ENCODE peak calls at places on chromosomes 12 and 14, in eight cellular contexts. N is neural crest cell; Z is CD8-positive, alpha-beta T cell; I is heart left ventricle; X is uterus; B is stomach; Q is suprapubic skin; O is PC-9. T is an unnamed sample.

GRCh38 chr14:21133896-21134295 is 22.0 kb downstream of the OR5AU1 start:
- DNase-seq in I (no peak), B (no peak), X (no peak), Z (no peak), O (no peak), Q (no peak), N (no peak), T (no peak)

GRCh38 chr12:43038991-43039390 is 449.4 kb upstream of the PRICKLE1 start:
- DNase-seq in B (no peak), Z (no peak), O (no peak), Q (no peak), N (no peak), I (no peak), X (no peak), T (no peak)

GRCh38 chr12:113092478-113093408 is 36.2 kb downstream of the DTX1 start:
- DNase-seq in B (peak), Z (no peak), O (no peak), X (no peak), N (no peak), I (peak), Q (peak), T (no peak)

GRCh38 chr12:109637341-109637740 is 63.7 kb downstream of the MVK start:
- DNase-seq in I (no peak), Z (no peak), B (no peak), N (no peak), Q (no peak), O (no peak), X (no peak), T (no peak)

GRCh38 chr12:28068467-28068866 is 95.9 kb upstream of the PTHLH start:
- DNase-seq in I (no peak), B (no peak), X (no peak), O (no peak), Z (no peak), N (no peak), Q (no peak), T (no peak)

GRCh38 chr14:20412422-20412821 is 879 bp downstream of the TEP1 start:
- DNase-seq in N (no peak), Q (no peak), I (no peak), B (no peak), Z (no peak), O (no peak), X (no peak), T (no peak)

GRCh38 chr12:46555379-46555778 is 182.8 kb upstream of the SLC38A2 start:
- DNase-seq in B (no peak), I (no peak), Z (no peak), N (no peak), X (no peak), Q (no peak), O (peak), T (no peak)

GRCh38 chr14:101070540-101071492 is 167.3 kb upstream of the RTL1 start:
- DNase-seq in O (no peak), Z (peak), N (no peak), I (no peak), B (peak), X (peak), Q (peak), T (peak)

GRCh38 chr14:72535485-72535884 is 358.4 kb downstream of the DPF3 start:
- DNase-seq in I (no peak), O (no peak), B (no peak), Z (no peak), X (no peak), Q (no peak), N (no peak), T (no peak)

GRCh38 chr14:55160989-55161388 is 30.4 kb downstream of the DLGAP5 start:
- DNase-seq in O (no peak), Z (no peak), I (no peak), X (no peak), N (no peak), B (no peak), Q (no peak), T (no peak)

GRCh38 chr14:23140389-23140788 is 21.3 kb upstream of the CEBPE start:
- DNase-seq in X (no peak), Z (no peak), I (no peak), Q (no peak), O (no peak), N (no peak), B (no peak), T (no peak)

GRCh38 chr12:126551882-126552281 is 1486.6 kb downstream of the AACS start:
- DNase-seq in Q (no peak), X (no peak), Z (no peak), B (no peak), I (no peak), O (no peak), N (no peak), T (no peak)

GRCh38 chr12:106239951-106240335 is 7.9 kb downstream of the CKAP4 start:
- DNase-seq in I (no peak), Q (no peak), X (no peak), Z (no peak), B (no peak), O (no peak), N (no peak), T (no peak)

GRCh38 chr12:124778411-124778810 is 85.3 kb downstream of the SCARB1 start:
- DNase-seq in Z (no peak), X (no peak), N (no peak), I (no peak), O (no peak), Q (no peak), B (no peak), T (no peak)

GRCh38 chr12:49298160-49298559 is 3.2 kb downstream of the PRPH start:
- DNase-seq in Q (no peak), N (no peak), B (no peak), I (no peak), Z (no peak), O (no peak), X (no peak), T (peak)
- TF ChIP-seq CTCF in Q (no peak), N (no peak), B (no peak), I (no peak), Z (no peak), O (peak), X (no peak), T (peak)

DNA sequence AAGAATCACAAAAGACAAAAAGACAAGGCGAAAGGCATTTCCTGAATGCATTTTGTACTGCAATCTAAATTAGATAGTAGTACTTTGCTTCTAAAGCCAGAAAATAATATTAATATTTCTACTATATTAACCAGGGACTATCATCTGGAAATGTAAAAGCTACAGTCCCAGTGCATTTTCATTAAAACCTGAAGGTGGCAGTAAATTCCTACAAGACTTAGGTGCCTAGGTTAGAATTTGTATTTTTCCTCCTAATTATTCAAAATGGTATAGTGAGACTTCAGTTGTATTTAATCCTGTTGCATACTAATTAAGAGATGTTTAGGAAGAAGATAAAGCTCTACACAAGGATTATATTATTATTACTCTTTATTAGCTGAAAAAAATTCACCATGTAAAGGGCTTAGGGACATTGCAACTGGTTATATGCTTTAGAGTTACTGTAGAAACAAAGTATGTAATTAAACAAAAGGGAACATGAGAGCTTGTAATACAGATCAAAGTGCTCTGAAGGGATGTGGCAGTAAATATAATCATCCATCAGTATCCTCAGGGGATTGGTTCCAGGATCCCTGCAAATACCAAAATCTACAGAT is 53.6 kb downstream of the BRMS1L start:
- DNase-seq in I (no peak), O (no peak), B (no peak), N (no peak), Z (no peak), Q (no peak), X (no peak), T (no peak)
- TF ChIP-seq CTCF in I (peak), O (peak), B (peak), N (peak), Z (peak), Q (no peak), X (no peak), T (peak)

GRCh38 chr12:56589783-56590182 is 40.3 kb downstream of the BAZ2A start:
- DNase-seq in Q (no peak), I (no peak), O (no peak), X (no peak), N (no peak), Z (no peak), B (no peak), T (no peak)

GRCh38 chr12:56593909-56594621 is 36.1 kb downstream of the BAZ2A start:
- DNase-seq in I (no peak), Q (no peak), O (no peak), B (peak), N (peak), Z (peak), X (peak), T (no peak)

GRCh38 chr12:56591111-56591510 is 39.0 kb downstream of the BAZ2A start:
- DNase-seq in O (no peak), Q (no peak), I (no peak), X (no peak), B (no peak), Z (no peak), N (no peak), T (no peak)

GRCh38 chr12:56591961-56592360 is 38.2 kb downstream of the BAZ2A start:
- DNase-seq in I (no peak), B (no peak), Q (no peak), O (no peak), X (no peak), N (no peak), Z (no peak), T (no peak)

DNA sequence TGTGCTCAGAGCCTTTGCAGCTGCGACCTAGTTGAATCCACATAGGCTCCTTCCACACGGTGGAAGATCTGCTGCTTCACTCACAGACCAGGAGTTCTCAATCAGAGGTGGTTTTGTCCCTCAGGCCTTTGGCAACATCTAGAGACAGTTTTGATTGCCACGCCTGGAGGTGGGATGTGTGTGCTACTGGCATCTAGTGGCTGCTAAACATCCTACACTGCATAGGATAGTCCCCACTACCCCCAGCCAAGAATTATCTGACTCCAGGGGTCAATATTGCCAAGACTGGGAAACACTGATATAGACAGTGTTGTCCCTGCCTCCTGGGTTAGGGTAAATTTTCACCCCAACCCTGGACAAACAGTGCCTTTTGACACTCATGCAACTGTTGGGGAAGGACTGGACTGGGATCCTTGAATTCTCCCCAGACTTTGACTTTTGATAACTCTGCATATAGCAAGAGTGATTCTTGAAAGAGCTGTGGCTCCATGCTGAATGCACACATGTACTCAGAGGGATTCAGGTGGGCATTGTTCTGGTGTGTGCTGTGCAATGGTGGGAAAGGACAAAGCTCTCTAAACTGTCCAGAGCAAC is 39.8 kb downstream of the BAZ2A start:
- DNase-seq in I (no peak), Q (no peak), O (no peak), X (no peak), B (no peak), N (no peak), Z (no peak), T (no peak)
- TF ChIP-seq CTCF in I (peak), Q (no peak), O (peak), X (no peak), B (peak), N (peak), Z (no peak), T (peak)

DNA sequence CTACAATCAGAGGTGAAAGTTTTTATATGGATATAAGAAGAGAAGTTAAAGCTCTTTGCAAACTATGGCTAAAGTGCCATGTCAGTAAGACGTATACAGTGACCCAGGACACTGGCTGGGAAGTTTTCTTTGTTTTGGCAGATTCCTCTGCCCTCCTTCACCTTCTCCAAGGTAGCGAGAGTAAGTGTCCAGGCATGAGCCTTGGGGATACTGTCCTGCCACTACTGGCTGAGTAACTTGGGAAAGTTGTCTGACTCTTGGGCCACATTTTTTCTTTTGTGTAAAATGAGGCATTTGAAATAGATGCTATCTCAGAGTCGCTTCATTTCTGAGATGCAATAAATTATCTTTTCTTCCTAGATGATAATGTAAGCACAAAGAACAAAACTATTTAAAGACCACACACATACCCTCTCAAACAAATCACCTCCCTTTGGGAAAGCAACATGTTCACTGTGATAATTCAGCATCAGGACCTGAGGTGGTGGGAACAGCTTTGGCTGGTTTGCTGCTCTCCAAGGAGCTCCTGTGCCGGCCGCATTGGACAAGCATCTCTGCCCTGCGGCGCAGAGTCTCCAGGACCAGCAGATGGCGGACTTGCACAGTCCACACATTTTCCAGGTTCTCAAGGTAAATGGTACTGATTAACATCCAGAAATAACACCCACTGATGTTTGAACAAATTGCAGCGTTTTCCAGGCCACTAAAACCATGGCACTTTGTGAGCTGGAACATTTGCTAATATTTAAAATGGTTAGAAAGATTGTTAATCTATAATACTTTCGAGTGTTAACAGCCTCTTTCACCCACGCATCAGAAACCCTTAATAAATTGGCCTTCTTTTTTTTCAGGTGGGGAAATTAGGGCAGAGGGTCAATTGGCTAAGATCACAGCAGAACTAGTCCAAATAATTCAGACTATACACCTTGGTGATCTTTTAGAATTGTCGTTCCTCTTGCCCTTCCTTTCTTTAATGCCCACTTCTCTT is 106.2 kb downstream of the PTCSC3 start:
- DNase-seq in B (peak), I (peak), N (peak), Z (no peak), Q (no peak), O (peak), X (no peak), T (no peak)
- TF ChIP-seq CTCF in B (peak), I (peak), N (peak), Z (no peak), Q (peak), O (peak), X (peak), T (peak)

DNA sequence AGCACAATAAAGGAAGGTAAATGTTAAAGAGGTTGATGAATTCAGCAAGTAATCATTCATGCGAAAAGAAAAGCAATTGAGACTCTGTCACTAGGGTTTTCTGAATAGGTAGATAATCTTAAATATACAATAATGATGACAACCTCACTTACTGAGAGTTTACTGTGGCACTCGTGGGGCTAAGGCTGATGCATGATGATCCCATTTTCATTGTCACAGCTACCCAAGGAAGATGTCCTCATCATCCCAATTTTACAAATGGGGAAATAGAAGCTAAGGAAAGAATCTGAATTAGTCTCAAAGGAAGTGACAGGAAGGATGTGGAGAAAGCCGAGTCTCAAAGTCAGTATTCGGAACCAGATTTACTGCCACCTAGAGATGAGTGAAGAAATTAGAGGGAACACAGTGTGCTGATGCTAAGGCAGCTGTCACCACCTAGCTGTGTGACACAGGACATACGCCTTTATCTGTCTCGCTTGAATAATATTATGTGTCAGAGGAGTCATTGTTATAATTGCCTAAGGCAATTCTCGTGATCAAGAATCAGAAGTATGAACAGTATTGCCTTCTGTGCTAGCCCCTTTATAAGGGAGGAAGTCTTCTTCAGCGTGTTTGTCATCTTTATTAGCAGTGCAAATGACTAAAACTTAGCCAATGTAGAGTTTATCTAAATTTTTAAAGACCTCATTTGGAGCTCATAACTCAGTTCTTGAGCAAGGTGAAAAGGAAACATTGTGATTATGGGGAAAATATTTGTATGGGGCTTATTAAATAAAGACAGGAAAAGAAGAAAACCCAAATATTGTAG is 63.2 kb downstream of the ERGIC2 start:
- DNase-seq in B (peak), O (peak), N (peak), I (peak), Z (peak), X (no peak), Q (no peak), T (no peak)
- TF ChIP-seq CTCF in B (peak), O (peak), N (peak), I (peak), Z (peak), X (peak), Q (peak), T (peak)

DNA sequence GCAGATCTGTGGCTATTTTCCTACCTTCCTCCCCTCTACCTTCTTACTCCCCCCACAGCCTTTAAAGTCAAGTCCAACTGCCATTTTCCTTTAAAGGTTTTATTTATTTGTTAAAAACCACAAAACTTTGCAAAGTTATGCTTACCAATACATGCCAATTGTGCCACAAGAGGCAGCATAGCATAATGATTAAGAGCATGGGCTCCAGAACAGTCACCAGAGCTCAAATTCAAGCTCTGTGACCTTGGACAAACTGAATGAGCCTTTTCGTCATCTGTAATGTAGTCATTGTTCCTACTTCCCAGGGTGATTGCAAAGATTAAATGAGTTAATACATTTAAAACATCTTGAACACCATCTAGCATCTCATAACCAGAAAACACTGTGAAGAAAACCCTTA is 13.0 kb upstream of the FMNL3 start:
- DNase-seq in B (no peak), Q (no peak), Z (no peak), N (no peak), I (no peak), O (no peak), X (no peak), T (no peak)
- TF ChIP-seq CTCF in B (no peak), Q (no peak), Z (no peak), N (no peak), I (no peak), O (no peak), X (no peak), T (peak)

GRCh38 chr14:24954037-24954696 is 95.8 kb downstream of the STXBP6 start:
- DNase-seq in Z (no peak), X (no peak), N (no peak), Q (no peak), I (no peak), B (no peak), O (no peak), T (no peak)

GRCh38 chr14:24948261-24948847 is 101.6 kb downstream of the STXBP6 start:
- DNase-seq in X (no peak), O (no peak), Q (no peak), N (no peak), B (no peak), I (no peak), Z (no peak), T (no peak)

GRCh38 chr14:24954697-24955037 is 95.3 kb downstream of the STXBP6 start:
- DNase-seq in B (no peak), N (no peak), Q (no peak), Z (no peak), O (no peak), X (no peak), I (no peak), T (no peak)

GRCh38 chr14:24956104-24956503 is 93.8 kb downstream of the STXBP6 start:
- DNase-seq in I (no peak), O (no peak), Q (no peak), B (no peak), N (no peak), X (no peak), Z (no peak), T (no peak)

GRCh38 chr14:24952851-24953666 is 96.9 kb downstream of the STXBP6 start:
- DNase-seq in N (peak), Z (no peak), O (no peak), I (peak), B (no peak), X (no peak), Q (no peak), T (no peak)
- TF ChIP-seq CTCF in N (peak), Z (no peak), O (no peak), I (no peak), B (no peak), X (no peak), Q (no peak), T (peak)

DNA sequence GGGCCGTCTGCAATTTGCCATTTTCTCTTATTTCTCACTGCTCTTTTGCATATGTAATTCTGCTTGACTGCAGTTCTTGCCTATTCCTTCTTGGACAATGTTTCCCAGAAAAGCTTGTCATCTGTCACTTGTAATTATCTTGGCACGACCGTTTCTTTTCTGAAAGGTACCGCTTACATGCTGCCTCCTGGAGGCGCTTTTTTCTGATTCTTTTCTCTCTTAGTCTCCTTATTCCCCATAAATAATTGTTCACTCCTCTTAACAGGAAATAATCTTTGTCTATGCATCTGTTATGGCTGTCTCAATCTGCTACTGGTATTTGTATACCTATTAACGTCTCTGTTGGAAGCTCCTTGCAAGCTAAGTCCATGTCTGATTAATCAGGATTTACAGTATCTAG is 1.3 kb upstream of the ALDH1L2 start:
- DNase-seq in Z (no peak), B (no peak), I (no peak), N (no peak), Q (no peak), X (no peak), O (no peak), T (no peak)
- TF ChIP-seq CTCF in Z (no peak), B (no peak), I (no peak), N (no peak), Q (no peak), X (no peak), O (no peak), T (peak)

GRCh38 chr14:52729925-52730707 is at the start of gene STYX:
- DNase-seq in N (peak), Q (peak), X (peak), O (peak), I (peak), Z (peak), B (peak), T (peak)
- TF ChIP-seq CTCF in N (no peak), Q (peak), X (peak), O (peak), I (peak), Z (no peak), B (peak), T (peak)

T was measured in chondrocyte.